ENCODE peak calls at places on chromosomes 5 and 9, in five cellular contexts. One of them, this sample, is unnamed.
A peak's percentile ranks its signal among the peaks of the same experiment; 100 is the strongest.

GRCh38 chr9:113620016-113620376 is 156.5 kb downstream of the RGS3 start:
- DNase-seq in H9: no peak
- DNase-seq in T-helper 22 cell: no peak
- DNase-seq in T1000: no peak
- DNase-seq in fibroblast of lung: no peak
- DNase-seq in this sample: no peak

GRCh38 chr5:150295172-150295611 is 5.6 kb upstream of the CAMK2A start:
- DNase-seq in H9: no peak
- DNase-seq in T-helper 22 cell: no peak
- DNase-seq in T1000: peak; percentile 49
- DNase-seq in fibroblast of lung: peak; percentile 74
- DNase-seq in this sample: no peak

GRCh38 chr5:37601163-37601562 is 222.0 kb downstream of the WDR70 start:
- DNase-seq in H9: no peak
- DNase-seq in T-helper 22 cell: no peak
- DNase-seq in T1000: no peak
- DNase-seq in fibroblast of lung: no peak
- DNase-seq in this sample: no peak

GRCh38 chr5:39213437-39214207 is 5.7 kb downstream of the FYB1 start:
- DNase-seq in H9: no peak
- DNase-seq in T-helper 22 cell: no peak
- DNase-seq in T1000: no peak
- DNase-seq in fibroblast of lung: no peak
- DNase-seq in this sample: no peak

GRCh38 chr5:132883261-132883834 is 9.9 kb downstream of the LEAP2 start:
- DNase-seq in H9: peak; percentile 40
- DNase-seq in T-helper 22 cell: no peak
- DNase-seq in T1000: no peak
- DNase-seq in fibroblast of lung: peak; percentile 64
- DNase-seq in this sample: no peak

GRCh38 chr5:76477576-76477975 is 74.5 kb downstream of the IQGAP2 start:
- DNase-seq in H9: no peak
- DNase-seq in T-helper 22 cell: no peak
- DNase-seq in T1000: no peak
- DNase-seq in fibroblast of lung: no peak
- DNase-seq in this sample: no peak

GRCh38 chr5:139494832-139495231 is 12.3 kb upstream of the STING1 start:
- DNase-seq in H9: no peak
- DNase-seq in T-helper 22 cell: no peak
- DNase-seq in T1000: no peak
- DNase-seq in fibroblast of lung: peak; percentile 61
- DNase-seq in this sample: no peak

GRCh38 chr5:92715946-92716345 is 865.1 kb downstream of the NR2F1-AS1 start:
- DNase-seq in H9: no peak
- DNase-seq in T-helper 22 cell: no peak
- DNase-seq in T1000: no peak
- DNase-seq in fibroblast of lung: no peak
- DNase-seq in this sample: no peak

GRCh38 chr5:107389130-107389553 is 281.6 kb downstream of the EFNA5 start:
- DNase-seq in H9: no peak
- DNase-seq in T-helper 22 cell: no peak
- DNase-seq in T1000: no peak
- DNase-seq in fibroblast of lung: peak; percentile 86
- DNase-seq in this sample: no peak

GRCh38 chr5:98735806-98736507 is 37.5 kb upstream of the RGMB start:
- DNase-seq in H9: no peak
- DNase-seq in T-helper 22 cell: no peak
- DNase-seq in T1000: no peak
- DNase-seq in fibroblast of lung: peak; percentile 65
- DNase-seq in this sample: no peak

GRCh38 chr9:117365438-117365837 is 49.4 kb downstream of the ASTN2 start:
- DNase-seq in H9: no peak
- DNase-seq in T-helper 22 cell: no peak
- DNase-seq in T1000: no peak
- DNase-seq in fibroblast of lung: no peak
- DNase-seq in this sample: no peak

GRCh38 chr5:60604771-60605170 is 95.2 kb downstream of the DEPDC1B start:
- DNase-seq in H9: no peak
- DNase-seq in T-helper 22 cell: no peak
- DNase-seq in T1000: no peak
- DNase-seq in fibroblast of lung: no peak
- DNase-seq in this sample: no peak

GRCh38 chr9:91805031-91805430 is 145.0 kb downstream of the ROR2 start:
- DNase-seq in H9: no peak
- DNase-seq in T-helper 22 cell: no peak
- DNase-seq in T1000: no peak
- DNase-seq in fibroblast of lung: no peak
- DNase-seq in this sample: no peak

GRCh38 chr9:122058707-122059106 is 34.4 kb downstream of the TTLL11 start:
- DNase-seq in H9: no peak
- DNase-seq in T-helper 22 cell: no peak
- DNase-seq in T1000: no peak
- DNase-seq in fibroblast of lung: no peak
- DNase-seq in this sample: no peak

GRCh38 chr5:168301593-168302388 is 10.3 kb downstream of the WWC1 start:
- DNase-seq in H9: no peak
- DNase-seq in T-helper 22 cell: no peak
- DNase-seq in T1000: peak; percentile 10
- DNase-seq in fibroblast of lung: peak; percentile 56
- DNase-seq in this sample: no peak

GRCh38 chr5:135448796-135449507 is 1.8 kb upstream of the DCANP1 start:
- DNase-seq in H9: no peak
- DNase-seq in T-helper 22 cell: no peak
- DNase-seq in T1000: no peak
- DNase-seq in fibroblast of lung: peak; percentile 77
- DNase-seq in this sample: no peak

GRCh38 chr5:127892467-127893207 is 189.4 kb downstream of the CCDC192 start:
- DNase-seq in H9: no peak
- DNase-seq in T-helper 22 cell: no peak
- DNase-seq in T1000: no peak
- DNase-seq in fibroblast of lung: peak; percentile 80
- DNase-seq in this sample: no peak

GRCh38 chr5:32230356-32231099 is 56.4 kb upstream of the GOLPH3 start:
- DNase-seq in H9: no peak
- DNase-seq in T-helper 22 cell: no peak
- DNase-seq in T1000: no peak
- DNase-seq in fibroblast of lung: no peak
- DNase-seq in this sample: no peak

GRCh38 chr5:122896598-122897282 is 51.3 kb downstream of the SNX24 start:
- DNase-seq in H9: no peak
- DNase-seq in T-helper 22 cell: no peak
- DNase-seq in T1000: no peak
- DNase-seq in fibroblast of lung: peak; percentile 20
- DNase-seq in this sample: no peak

GRCh38 chr5:67765697-67766096 is 449.9 kb upstream of the PIK3R1 start:
- DNase-seq in H9: no peak
- DNase-seq in T-helper 22 cell: no peak
- DNase-seq in T1000: no peak
- DNase-seq in fibroblast of lung: no peak
- DNase-seq in this sample: no peak

GRCh38 chr5:123389794-123390193 is 33.4 kb downstream of the CEP120 start:
- DNase-seq in H9: no peak
- DNase-seq in T-helper 22 cell: no peak
- DNase-seq in T1000: no peak
- DNase-seq in fibroblast of lung: no peak
- DNase-seq in this sample: no peak

GRCh38 chr5:167861134-167861930 is 430.1 kb upstream of the WWC1 start:
- DNase-seq in H9: peak; percentile 49
- DNase-seq in T-helper 22 cell: no peak
- DNase-seq in T1000: no peak
- DNase-seq in fibroblast of lung: no peak
- DNase-seq in this sample: no peak

GRCh38 chr5:14487896-14488570 is 93.6 kb upstream of the OTULINL start:
- DNase-seq in H9: peak; percentile 68
- DNase-seq in T-helper 22 cell: no peak
- DNase-seq in T1000: no peak
- DNase-seq in fibroblast of lung: no peak
- DNase-seq in this sample: no peak

GRCh38 chr9:77748214-77748772 is 100.2 kb upstream of the GNA14 start:
- DNase-seq in H9: no peak
- DNase-seq in T-helper 22 cell: no peak
- DNase-seq in T1000: no peak
- DNase-seq in fibroblast of lung: no peak
- DNase-seq in this sample: no peak

GRCh38 chr9:134488251-134488900 is 153.2 kb upstream of the COL5A1 start:
- DNase-seq in H9: no peak
- DNase-seq in T-helper 22 cell: no peak
- DNase-seq in T1000: peak; percentile 25
- DNase-seq in fibroblast of lung: no peak
- DNase-seq in this sample: no peak

GRCh38 chr9:35690447-35691324 is 961 bp upstream of the TPM2 start:
- DNase-seq in H9: peak; percentile 66
- DNase-seq in T-helper 22 cell: peak; percentile 8
- DNase-seq in T1000: peak; percentile 35
- DNase-seq in fibroblast of lung: peak; percentile 83
- DNase-seq in this sample: peak; percentile 9

GRCh38 chr5:6790346-6790865 is 77.2 kb downstream of the TENT4A start:
- DNase-seq in H9: no peak
- DNase-seq in T-helper 22 cell: no peak
- DNase-seq in T1000: no peak
- DNase-seq in fibroblast of lung: no peak
- DNase-seq in this sample: no peak

GRCh38 chr9:93391898-93392297 is 59.6 kb upstream of the FAM120A start:
- DNase-seq in H9: no peak
- DNase-seq in T-helper 22 cell: no peak
- DNase-seq in T1000: no peak
- DNase-seq in fibroblast of lung: no peak
- DNase-seq in this sample: no peak

GRCh38 chr5:18069790-18070189 is 435.5 kb downstream of the TAF11L14 start:
- DNase-seq in H9: no peak
- DNase-seq in T-helper 22 cell: no peak
- DNase-seq in T1000: no peak
- DNase-seq in fibroblast of lung: no peak
- DNase-seq in this sample: no peak

GRCh38 chr5:150599281-150599680 is 41.2 kb upstream of the SYNPO start:
- DNase-seq in H9: no peak
- DNase-seq in T-helper 22 cell: no peak
- DNase-seq in T1000: no peak
- DNase-seq in fibroblast of lung: no peak
- DNase-seq in this sample: no peak

GRCh38 chr9:28999057-28999456 is 1425.8 kb upstream of the C9orf72 start:
- DNase-seq in H9: no peak
- DNase-seq in T-helper 22 cell: no peak
- DNase-seq in T1000: no peak
- DNase-seq in fibroblast of lung: no peak
- DNase-seq in this sample: no peak

This sample was measured in effector memory CD4-positive, alpha-beta T cell.